ENCODE peak calls at places on chromosomes 16 and 17, in six cellular contexts. N, T, Z, P, U and Y are unnamed samples.
A peak's percentile ranks its signal among the peaks of the same experiment; 100 is the strongest.

GRCh38 chr17:79779661-79780365 is 1.9 kb downstream of the CBX2 start:
- DNase-seq in N (no peak), T (no peak), Z (no peak), P (no peak), U (no peak), Y (no peak)

GRCh38 chr17:40530531-40530987 is 29.1 kb upstream of the TNS4 start:
- DNase-seq in N (no peak), T (no peak), Z (no peak), P (no peak), U (no peak), Y (no peak)

GRCh38 chr17:31427684-31428083 is 36.2 kb downstream of the RAB11FIP4 start:
- DNase-seq in N (no peak), T (no peak), Z (no peak), P (no peak), U (no peak), Y (peak; percentile 22)

GRCh38 chr16:87543436-87544191 is 50.8 kb upstream of the ZCCHC14 start:
- DNase-seq in N (no peak), T (no peak), Z (peak; percentile 43), P (no peak), U (peak; percentile 58), Y (no peak)

GRCh38 chr16:70579648-70580630 is 56.3 kb downstream of the SF3B3 start:
- DNase-seq in N (no peak), T (no peak), Z (no peak), P (no peak), U (no peak), Y (peak; percentile 27)

GRCh38 chr16:88993946-88994600 is 17.1 kb upstream of the CBFA2T3 start:
- DNase-seq in N (no peak), T (no peak), Z (no peak), P (no peak), U (no peak), Y (no peak)

GRCh38 chr17:53336281-53336680 is 486.4 kb upstream of the KIF2B start:
- DNase-seq in N (no peak), T (peak; percentile 5), Z (no peak), P (peak; percentile 45), U (no peak), Y (no peak)

GRCh38 chr17:43851744-43852143 is 4.8 kb downstream of the CD300LG start:
- DNase-seq in N (no peak), T (no peak), Z (no peak), P (no peak), U (no peak), Y (no peak)

GRCh38 chr17:187130-187529 is 5.7 kb upstream of the DOC2B start:
- DNase-seq in N (no peak), T (no peak), Z (no peak), P (no peak), U (no peak), Y (no peak)
- TF ChIP-seq CTCF in N (no peak), T (no peak), Z (no peak), P (no peak), U (no peak), Y (no peak)

GRCh38 chr17:2042355-2042929 is 620 bp downstream of the OVCA2 start:
- DNase-seq in N (no peak), T (no peak), Z (no peak), P (no peak), U (peak; percentile 78), Y (no peak)
- TF ChIP-seq CTCF in N (peak; percentile 30), T (no peak), Z (no peak), P (no peak), U (peak; percentile 71), Y (no peak)

DNA sequence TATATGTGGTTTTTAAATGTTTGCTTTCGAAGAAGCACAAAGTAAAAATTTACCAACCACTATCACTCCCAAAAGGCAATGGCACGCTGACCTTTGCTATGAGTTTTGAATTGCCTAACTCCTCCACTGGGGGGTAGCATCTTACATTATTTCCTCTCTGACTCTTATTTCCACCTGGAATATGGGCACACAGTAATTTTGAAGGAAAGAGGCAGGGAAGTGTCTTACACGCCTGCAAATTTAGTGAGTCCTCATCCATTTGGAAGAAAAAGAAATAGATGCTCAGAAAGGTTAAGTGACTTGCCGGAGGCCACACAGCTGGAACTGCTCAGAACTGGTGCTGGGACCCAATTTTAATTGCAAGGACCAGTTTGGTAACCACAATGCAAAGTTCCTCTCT is 29.9 kb upstream of the IRX6 start:
- DNase-seq in N (no peak), T (peak; percentile 5), Z (no peak), P (no peak), U (no peak), Y (no peak)
- TF ChIP-seq CTCF in N (peak; percentile 26), T (no peak), Z (no peak), P (peak; percentile 19), U (no peak), Y (peak; percentile 16)

GRCh38 chr17:37551788-37552187 is 57.4 kb downstream of the SYNRG start:
- DNase-seq in N (no peak), T (peak; percentile 81), Z (no peak), P (peak; percentile 79), U (peak; percentile 37), Y (no peak)
- TF ChIP-seq CTCF in N (no peak), T (no peak), Z (no peak), P (no peak), U (no peak), Y (no peak)

DNA sequence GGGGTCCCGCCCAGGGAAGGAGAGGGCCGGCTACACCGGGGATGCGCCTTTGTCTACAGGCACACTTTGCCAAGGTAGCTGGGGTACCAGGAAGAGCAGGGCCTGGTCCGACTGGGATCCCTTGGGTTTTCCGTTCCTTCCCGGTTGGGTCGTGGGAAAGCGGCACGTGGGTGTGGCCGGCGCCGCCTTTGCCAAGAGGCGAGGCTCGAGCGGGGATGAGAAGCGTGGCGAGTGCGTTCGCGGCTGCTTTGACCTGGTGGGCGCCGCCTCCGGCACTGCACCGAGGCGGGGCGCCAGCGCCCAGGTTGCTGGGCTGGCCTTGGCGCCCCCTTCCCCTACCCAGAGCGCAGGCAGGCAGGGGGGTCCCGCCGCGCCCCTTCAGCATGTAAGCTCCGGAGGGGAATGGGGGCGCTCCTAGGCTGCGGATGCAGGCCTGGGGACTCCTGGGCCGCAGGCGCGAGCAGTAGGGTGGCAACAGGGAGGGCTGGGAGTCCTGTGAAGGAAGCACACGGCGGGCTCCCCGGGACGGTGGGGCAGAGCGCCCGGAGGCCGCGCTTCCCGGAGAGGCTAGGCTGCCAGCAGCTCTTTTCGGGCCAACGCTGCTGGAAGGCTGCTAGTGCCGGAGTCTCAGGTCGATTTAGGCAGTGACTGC is 2.0 kb downstream of the HAS3 start:
- DNase-seq in N (no peak), T (peak; percentile 56), Z (no peak), P (peak; percentile 52), U (no peak), Y (peak; percentile 50)
- TF ChIP-seq CTCF in N (peak; percentile 38), T (no peak), Z (no peak), P (no peak), U (no peak), Y (no peak)

DNA sequence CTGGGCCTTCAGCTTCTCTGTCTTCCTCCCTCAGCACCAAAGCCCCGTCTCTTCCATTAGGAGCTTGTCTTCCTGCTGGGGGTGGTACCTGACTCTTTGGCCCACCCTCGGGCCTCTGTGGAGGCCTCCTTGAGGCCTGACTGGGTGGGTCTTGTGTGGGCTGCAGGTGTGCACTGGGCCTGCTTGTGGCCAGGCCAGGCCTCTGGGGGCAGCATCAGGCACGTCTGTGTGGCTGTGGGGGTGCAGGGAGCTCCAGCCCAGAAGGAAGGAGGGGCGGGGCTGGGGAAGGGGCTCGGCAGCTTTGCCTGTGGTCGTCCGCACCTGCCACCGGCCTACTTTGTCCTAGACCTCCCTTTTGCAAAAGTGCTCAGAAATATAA is 7.0 kb downstream of the PIGQ start:
- DNase-seq in N (no peak), T (no peak), Z (no peak), P (no peak), U (no peak), Y (no peak)
- TF ChIP-seq CTCF in N (peak; percentile 51), T (no peak), Z (no peak), P (no peak), U (peak; percentile 28), Y (peak; percentile 7)

DNA sequence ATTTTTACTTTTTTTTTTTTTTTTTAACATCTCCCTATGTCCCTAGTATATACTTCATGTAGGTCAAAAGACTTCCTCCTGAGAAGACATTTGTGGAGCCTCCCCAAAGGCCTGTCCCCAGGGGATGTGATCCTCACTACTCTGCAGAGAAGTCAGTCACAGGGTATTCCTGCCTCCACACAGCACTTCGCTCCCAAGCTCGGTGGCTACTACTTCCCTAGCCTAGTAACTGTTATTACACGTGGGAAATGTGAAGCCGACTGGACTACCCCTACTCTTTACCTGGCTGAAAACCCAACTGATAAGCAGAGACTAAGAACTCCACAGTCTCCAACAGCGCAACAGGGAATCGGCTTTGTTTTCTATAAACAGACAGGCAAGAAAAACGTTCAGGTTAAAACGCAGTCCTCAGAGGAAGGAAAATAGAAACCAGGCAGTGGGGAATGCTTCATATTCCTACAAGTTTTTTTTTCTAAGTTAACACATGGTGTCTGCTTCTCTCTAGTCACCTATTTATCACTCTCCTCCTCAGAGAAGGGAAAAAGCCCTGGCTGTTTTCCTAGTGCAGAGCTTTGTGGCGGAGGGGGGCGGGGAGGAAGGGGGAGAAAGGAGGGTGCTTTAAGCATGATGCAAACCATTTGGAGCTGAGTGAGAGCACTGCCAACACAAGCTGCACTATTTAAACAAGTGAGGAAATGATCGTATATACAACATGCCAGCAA is 117.0 kb downstream of the HIC1 start:
- DNase-seq in N (no peak), T (no peak), Z (no peak), P (peak; percentile 72), U (peak; percentile 99), Y (no peak)
- TF ChIP-seq CTCF in N (no peak), T (no peak), Z (no peak), P (no peak), U (no peak), Y (no peak)

DNA sequence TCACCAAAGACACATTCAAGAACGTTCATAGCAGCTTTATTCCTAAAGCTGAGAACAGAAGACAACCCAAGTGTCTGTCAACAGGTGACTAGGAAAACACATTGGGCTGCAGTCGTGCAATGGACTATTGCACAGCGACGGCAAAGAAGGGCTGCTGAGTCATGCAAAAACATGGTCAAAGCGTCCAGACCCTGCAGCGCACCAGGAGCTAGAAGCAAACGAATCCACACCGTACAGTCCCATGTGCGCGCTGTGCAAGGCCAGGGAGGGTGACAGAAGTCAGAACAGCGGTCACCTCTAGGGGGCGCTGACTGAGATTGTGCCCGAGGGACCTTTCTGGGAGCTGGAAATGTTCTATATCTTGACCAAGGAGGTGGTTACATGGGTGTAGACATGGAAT is 266.4 kb downstream of the MAF start:
- DNase-seq in N (no peak), T (no peak), Z (peak; percentile 43), P (no peak), U (no peak), Y (peak; percentile 20)
- TF ChIP-seq CTCF in N (peak; percentile 63), T (no peak), Z (peak; percentile 39), P (no peak), U (no peak), Y (no peak)